ENCODE peak calls at places on chromosomes 16 and 17, in six cellular contexts. One of them, this sample, is unnamed. For H3K9me3, the result is how much of the 10 kb centered on the place peaks cover.

GRCh38 chr17:77516902-77517301 is 376.1 kb downstream of the SEC14L1 start:
- DNase-seq in left ventricle myocardium inferior: no peak
- DNase-seq in tibial nerve: no peak
- DNase-seq in neural progenitor cell: no peak
- DNase-seq in heart right ventricle: no peak
- DNase-seq in heart left ventricle: no peak
- DNase-seq in this sample: no peak

GRCh38 chr17:7186241-7186640 is 7.1 kb upstream of the ASGR1 start:
- DNase-seq in neural progenitor cell: no peak
- DNase-seq in heart right ventricle: no peak
- DNase-seq in left ventricle myocardium inferior: no peak
- DNase-seq in tibial nerve: no peak
- DNase-seq in heart left ventricle: no peak
- DNase-seq in this sample: no peak

GRCh38 chr17:16989953-16990860 is 18.3 kb upstream of the TNFRSF13B start:
- DNase-seq in left ventricle myocardium inferior: no peak
- DNase-seq in heart left ventricle: no peak
- DNase-seq in tibial nerve: no peak
- DNase-seq in heart right ventricle: no peak
- DNase-seq in neural progenitor cell: no peak
- DNase-seq in this sample: peak

GRCh38 chr16:4617880-4618279 is 3.2 kb upstream of the UBALD1 start:
- DNase-seq in left ventricle myocardium inferior: no peak
- DNase-seq in neural progenitor cell: no peak
- DNase-seq in heart left ventricle: no peak
- DNase-seq in heart right ventricle: no peak
- DNase-seq in tibial nerve: no peak
- DNase-seq in this sample: no peak

GRCh38 chr17:40952675-40953074 is 14.1 kb downstream of the KRT39 start:
- DNase-seq in neural progenitor cell: no peak
- DNase-seq in heart right ventricle: no peak
- DNase-seq in heart left ventricle: no peak
- DNase-seq in left ventricle myocardium inferior: no peak
- DNase-seq in tibial nerve: no peak
- DNase-seq in this sample: peak

GRCh38 chr16:84260766-84261165 is 21.0 kb upstream of the KCNG4 start:
- DNase-seq in heart right ventricle: no peak
- DNase-seq in tibial nerve: no peak
- DNase-seq in neural progenitor cell: no peak
- DNase-seq in left ventricle myocardium inferior: no peak
- DNase-seq in heart left ventricle: no peak
- DNase-seq in this sample: no peak

GRCh38 chr16:20072524-20073202 is 1.0 kb downstream of the GPR139 start:
- DNase-seq in heart left ventricle: no peak
- DNase-seq in neural progenitor cell: peak
- DNase-seq in heart right ventricle: no peak
- DNase-seq in tibial nerve: no peak
- DNase-seq in left ventricle myocardium inferior: no peak
- DNase-seq in this sample: no peak

GRCh38 chr17:59561042-59561441 is 4.4 kb upstream of the DHX40 start:
- DNase-seq in heart left ventricle: no peak
- DNase-seq in neural progenitor cell: peak
- DNase-seq in heart right ventricle: no peak
- DNase-seq in tibial nerve: no peak
- DNase-seq in left ventricle myocardium inferior: no peak
- DNase-seq in this sample: no peak

GRCh38 chr16:57577691-57578224 is 35.3 kb downstream of the ADGRG5 start:
- DNase-seq in tibial nerve: no peak
- DNase-seq in neural progenitor cell: peak
- DNase-seq in heart right ventricle: no peak
- DNase-seq in heart left ventricle: no peak
- DNase-seq in left ventricle myocardium inferior: no peak
- DNase-seq in this sample: no peak

GRCh38 chr16:61792194-61792904 is 243.9 kb downstream of the CDH8 start:
- DNase-seq in heart right ventricle: no peak
- DNase-seq in neural progenitor cell: no peak
- DNase-seq in left ventricle myocardium inferior: no peak
- DNase-seq in tibial nerve: no peak
- DNase-seq in heart left ventricle: no peak
- DNase-seq in this sample: no peak

GRCh38 chr17:64256913-64257807 is 5.9 kb downstream of the TEX2 start:
- DNase-seq in heart left ventricle: no peak
- DNase-seq in left ventricle myocardium inferior: no peak
- DNase-seq in neural progenitor cell: peak
- DNase-seq in heart right ventricle: no peak
- DNase-seq in tibial nerve: no peak
- DNase-seq in this sample: no peak

GRCh38 chr16:84190731-84191388 is at the start of gene ADAD2:
- DNase-seq in heart right ventricle: no peak
- DNase-seq in heart left ventricle: no peak
- DNase-seq in tibial nerve: no peak
- DNase-seq in neural progenitor cell: no peak
- DNase-seq in left ventricle myocardium inferior: no peak
- DNase-seq in this sample: no peak

GRCh38 chr17:18262111-18262510 is 1.6 kb downstream of the MIEF2 start:
- DNase-seq in neural progenitor cell: no peak
- DNase-seq in heart right ventricle: no peak
- DNase-seq in heart left ventricle: no peak
- DNase-seq in left ventricle myocardium inferior: no peak
- DNase-seq in tibial nerve: no peak
- DNase-seq in this sample: no peak

GRCh38 chr17:17876959-17877547 is 40.3 kb upstream of the SREBF1 start:
- DNase-seq in left ventricle myocardium inferior: peak
- DNase-seq in neural progenitor cell: no peak
- DNase-seq in heart left ventricle: peak
- DNase-seq in heart right ventricle: peak
- DNase-seq in tibial nerve: peak
- DNase-seq in this sample: no peak

GRCh38 chr16:15403392-15403995 is 7.9 kb downstream of the MPV17L start:
- DNase-seq in neural progenitor cell: no peak
- DNase-seq in left ventricle myocardium inferior: no peak
- DNase-seq in heart left ventricle: no peak
- DNase-seq in tibial nerve: no peak
- DNase-seq in heart right ventricle: no peak
- DNase-seq in this sample: no peak

GRCh38 chr17:20919990-20920812 is 122.6 kb downstream of the USP22 start:
- DNase-seq in neural progenitor cell: no peak
- DNase-seq in heart left ventricle: no peak
- DNase-seq in heart right ventricle: no peak
- DNase-seq in tibial nerve: no peak
- DNase-seq in left ventricle myocardium inferior: no peak
- DNase-seq in this sample: no peak

GRCh38 chr16:67248401-67249177 is at the start of gene SLC9A5:
- DNase-seq in neural progenitor cell: peak
- DNase-seq in heart right ventricle: peak
- DNase-seq in left ventricle myocardium inferior: peak
- DNase-seq in heart left ventricle: peak
- DNase-seq in tibial nerve: no peak
- DNase-seq in this sample: no peak

GRCh38 chr17:80455328-80455710 is 21.1 kb downstream of the NPTX1 start:
- DNase-seq in heart right ventricle: peak
- DNase-seq in neural progenitor cell: peak
- DNase-seq in left ventricle myocardium inferior: no peak
- DNase-seq in tibial nerve: no peak
- DNase-seq in heart left ventricle: peak
- DNase-seq in this sample: no peak

GRCh38 chr17:17549732-17550366 is 41.7 kb downstream of the PEMT start:
- DNase-seq in heart right ventricle: peak
- DNase-seq in neural progenitor cell: no peak
- DNase-seq in heart left ventricle: peak
- DNase-seq in left ventricle myocardium inferior: peak
- DNase-seq in tibial nerve: no peak
- DNase-seq in this sample: no peak

DNA sequence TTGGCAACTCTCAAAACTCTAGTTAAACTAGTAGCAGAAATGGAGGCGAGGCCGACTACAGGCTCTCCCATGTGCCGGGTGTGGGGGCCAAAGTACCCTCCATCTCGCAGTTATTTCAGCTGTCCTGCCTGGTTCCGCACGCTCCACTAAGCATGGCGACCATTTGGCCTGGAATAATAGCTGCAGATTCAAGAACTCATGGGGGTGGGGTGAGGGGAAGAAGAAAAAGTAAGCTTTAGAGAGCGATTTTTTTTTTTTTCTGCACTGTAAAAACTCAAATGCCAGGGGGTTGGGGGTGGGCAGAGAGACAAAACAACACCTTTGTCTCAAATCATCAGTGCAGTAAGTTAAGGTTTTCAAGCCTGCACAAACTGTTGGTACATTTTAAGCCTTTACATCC is 694.5 kb upstream of the SALL1 start:
- DNase-seq in heart left ventricle: no peak
- DNase-seq in heart right ventricle: no peak
- DNase-seq in left ventricle myocardium inferior: no peak
- DNase-seq in neural progenitor cell: peak
- DNase-seq in tibial nerve: no peak
- DNase-seq in this sample: no peak
- H3K4me3 ChIP-seq in heart left ventricle: no peak
- H3K4me3 ChIP-seq in heart right ventricle: no peak
- H3K4me3 ChIP-seq in left ventricle myocardium inferior: no peak
- H3K4me3 ChIP-seq in neural progenitor cell: no peak
- H3K4me3 ChIP-seq in tibial nerve: no peak
- H3K4me3 ChIP-seq in this sample: no peak

GRCh38 chr17:32591428-32591827 is 104.6 kb downstream of the CDK5R1 start:
- DNase-seq in heart left ventricle: no peak
- DNase-seq in heart right ventricle: no peak
- DNase-seq in left ventricle myocardium inferior: no peak
- DNase-seq in tibial nerve: no peak
- DNase-seq in neural progenitor cell: no peak
- DNase-seq in this sample: no peak

GRCh38 chr17:32590974-32591373 is 104.2 kb downstream of the CDK5R1 start:
- DNase-seq in tibial nerve: no peak
- DNase-seq in heart right ventricle: no peak
- DNase-seq in left ventricle myocardium inferior: no peak
- DNase-seq in heart left ventricle: no peak
- DNase-seq in neural progenitor cell: no peak
- DNase-seq in this sample: no peak

GRCh38 chr17:32588135-32588534 is 101.3 kb downstream of the CDK5R1 start:
- DNase-seq in heart right ventricle: no peak
- DNase-seq in left ventricle myocardium inferior: no peak
- DNase-seq in tibial nerve: no peak
- DNase-seq in neural progenitor cell: no peak
- DNase-seq in heart left ventricle: no peak
- DNase-seq in this sample: no peak

GRCh38 chr17:32586666-32587065 is 99.9 kb downstream of the CDK5R1 start:
- DNase-seq in tibial nerve: no peak
- DNase-seq in heart left ventricle: no peak
- DNase-seq in heart right ventricle: no peak
- DNase-seq in neural progenitor cell: no peak
- DNase-seq in left ventricle myocardium inferior: no peak
- DNase-seq in this sample: no peak

DNA sequence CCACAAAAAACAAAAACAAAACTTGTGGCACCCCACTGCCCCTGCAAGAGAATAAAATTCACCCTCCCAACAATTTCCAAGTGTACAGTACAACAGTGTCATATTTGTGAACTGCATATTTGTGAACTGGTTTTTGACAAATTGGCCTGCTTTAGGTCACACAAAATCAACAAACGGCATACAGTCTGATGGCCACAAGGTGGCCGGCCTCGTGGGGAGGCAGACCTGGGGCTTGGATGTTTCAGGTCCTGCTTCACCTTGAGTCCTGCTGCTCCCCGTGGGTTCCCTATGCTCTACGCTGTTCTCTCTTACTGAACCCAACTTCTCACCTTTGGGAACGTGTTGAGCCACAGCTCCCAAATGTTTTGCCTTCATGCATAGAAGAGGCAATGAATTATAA is 102.2 kb downstream of the CDK5R1 start:
- DNase-seq in heart left ventricle: no peak
- DNase-seq in left ventricle myocardium inferior: no peak
- DNase-seq in tibial nerve: no peak
- DNase-seq in neural progenitor cell: peak
- DNase-seq in heart right ventricle: no peak
- DNase-seq in this sample: no peak
- TF ChIP-seq CTCF in heart left ventricle: no peak
- TF ChIP-seq CTCF in left ventricle myocardium inferior: no peak
- TF ChIP-seq CTCF in tibial nerve: no peak
- TF ChIP-seq CTCF in neural progenitor cell: peak
- TF ChIP-seq CTCF in heart right ventricle: no peak
- TF ChIP-seq CTCF in this sample: peak

GRCh38 chr16:72457243-72457925 is 285.4 kb upstream of the PMFBP1 start:
- DNase-seq in tibial nerve: no peak
- DNase-seq in left ventricle myocardium inferior: no peak
- DNase-seq in neural progenitor cell: no peak
- DNase-seq in heart left ventricle: no peak
- DNase-seq in heart right ventricle: no peak
- DNase-seq in this sample: no peak
- H3K9me3 ChIP-seq in tibial nerve: under half
- H3K9me3 ChIP-seq in left ventricle myocardium inferior: under half
- H3K9me3 ChIP-seq in neural progenitor cell: under half
- H3K9me3 ChIP-seq in heart left ventricle: under half
- H3K9me3 ChIP-seq in heart right ventricle: under half
- H3K9me3 ChIP-seq in this sample: under half

GRCh38 chr17:44353656-44354331 is 8.7 kb downstream of the GRN start:
- DNase-seq in tibial nerve: no peak
- DNase-seq in heart left ventricle: no peak
- DNase-seq in left ventricle myocardium inferior: peak
- DNase-seq in neural progenitor cell: peak
- DNase-seq in heart right ventricle: peak
- DNase-seq in this sample: no peak

GRCh38 chr17:44355310-44355640 is 8.4 kb downstream of the FAM171A2 start:
- DNase-seq in heart left ventricle: no peak
- DNase-seq in heart right ventricle: no peak
- DNase-seq in left ventricle myocardium inferior: no peak
- DNase-seq in neural progenitor cell: no peak
- DNase-seq in tibial nerve: no peak
- DNase-seq in this sample: no peak

GRCh38 chr17:44356241-44356640 is 7.4 kb downstream of the FAM171A2 start:
- DNase-seq in left ventricle myocardium inferior: no peak
- DNase-seq in neural progenitor cell: no peak
- DNase-seq in tibial nerve: no peak
- DNase-seq in heart right ventricle: no peak
- DNase-seq in heart left ventricle: no peak
- DNase-seq in this sample: no peak

GRCh38 chr17:44355642-44356099 is 8.0 kb downstream of the FAM171A2 start:
- DNase-seq in neural progenitor cell: no peak
- DNase-seq in tibial nerve: no peak
- DNase-seq in heart right ventricle: no peak
- DNase-seq in left ventricle myocardium inferior: no peak
- DNase-seq in heart left ventricle: no peak
- DNase-seq in this sample: no peak

GRCh38 chr17:44354582-44355309 is 8.9 kb downstream of the FAM171A2 start:
- DNase-seq in neural progenitor cell: peak
- DNase-seq in left ventricle myocardium inferior: peak
- DNase-seq in tibial nerve: no peak
- DNase-seq in heart right ventricle: peak
- DNase-seq in heart left ventricle: peak
- DNase-seq in this sample: no peak
- H3K4me3 ChIP-seq in neural progenitor cell: no peak
- H3K4me3 ChIP-seq in left ventricle myocardium inferior: peak
- H3K4me3 ChIP-seq in tibial nerve: peak
- H3K4me3 ChIP-seq in heart right ventricle: no peak
- H3K4me3 ChIP-seq in heart left ventricle: peak
- H3K4me3 ChIP-seq in this sample: no peak

GRCh38 chr16:17459903-17460521 is 10.7 kb downstream of the XYLT1 start:
- DNase-seq in tibial nerve: peak
- DNase-seq in heart left ventricle: no peak
- DNase-seq in left ventricle myocardium inferior: no peak
- DNase-seq in neural progenitor cell: no peak
- DNase-seq in heart right ventricle: no peak
- DNase-seq in this sample: no peak
- TF ChIP-seq CTCF in tibial nerve: no peak
- TF ChIP-seq CTCF in heart left ventricle: no peak
- TF ChIP-seq CTCF in left ventricle myocardium inferior: no peak
- TF ChIP-seq CTCF in neural progenitor cell: no peak
- TF ChIP-seq CTCF in heart right ventricle: no peak
- TF ChIP-seq CTCF in this sample: no peak

GRCh38 chr16:71448274-71448866 is 6.5 kb upstream of the TLE7 start:
- DNase-seq in left ventricle myocardium inferior: no peak
- DNase-seq in tibial nerve: no peak
- DNase-seq in neural progenitor cell: no peak
- DNase-seq in heart left ventricle: no peak
- DNase-seq in heart right ventricle: no peak
- DNase-seq in this sample: no peak
- H3K9me3 ChIP-seq in left ventricle myocardium inferior: half or more
- H3K9me3 ChIP-seq in tibial nerve: half or more
- H3K9me3 ChIP-seq in neural progenitor cell: under half
- H3K9me3 ChIP-seq in heart left ventricle: half or more
- H3K9me3 ChIP-seq in heart right ventricle: under half
- H3K9me3 ChIP-seq in this sample: half or more